ENCODE peak calls at places on chromosomes 7 and 10, in four cellular contexts. One of them, this sample, is unnamed.

GRCh38 chr7:116425647-116426209 is 73.8 kb upstream of the CAV2 start:
- DNase-seq in progenitor cell of endocrine pancreas: no peak
- DNase-seq in cardiac fibroblast: no peak
- DNase-seq in fibroblast of lung: no peak
- DNase-seq in this sample: no peak

GRCh38 chr7:16098585-16099179 is 322.7 kb downstream of the CRPPA start:
- DNase-seq in progenitor cell of endocrine pancreas: no peak
- DNase-seq in cardiac fibroblast: peak; percentile 46
- DNase-seq in fibroblast of lung: peak; percentile 43
- DNase-seq in this sample: no peak

GRCh38 chr10:27223964-27224363 is 16.6 kb downstream of the ACBD5 start:
- DNase-seq in progenitor cell of endocrine pancreas: no peak
- DNase-seq in cardiac fibroblast: peak; percentile 61
- DNase-seq in fibroblast of lung: peak; percentile 50
- DNase-seq in this sample: peak; percentile 9

GRCh38 chr10:119503821-119504220 is 38.7 kb downstream of the RGS10 start:
- DNase-seq in progenitor cell of endocrine pancreas: no peak
- DNase-seq in cardiac fibroblast: no peak
- DNase-seq in fibroblast of lung: no peak
- DNase-seq in this sample: no peak

GRCh38 chr10:96334888-96335526 is 23.8 kb downstream of the OPALIN start:
- DNase-seq in progenitor cell of endocrine pancreas: no peak
- DNase-seq in cardiac fibroblast: peak; percentile 58
- DNase-seq in fibroblast of lung: peak; percentile 55
- DNase-seq in this sample: peak; percentile 46

GRCh38 chr10:15453462-15453861 is 82.4 kb upstream of the FAM171A1 start:
- DNase-seq in progenitor cell of endocrine pancreas: no peak
- DNase-seq in cardiac fibroblast: no peak
- DNase-seq in fibroblast of lung: no peak
- DNase-seq in this sample: no peak

GRCh38 chr7:42494722-42495121 is 257.7 kb upstream of the GLI3 start:
- DNase-seq in progenitor cell of endocrine pancreas: no peak
- DNase-seq in cardiac fibroblast: no peak
- DNase-seq in fibroblast of lung: no peak
- DNase-seq in this sample: no peak

GRCh38 chr7:93117852-93118530 is at the start of gene SAMD9:
- DNase-seq in progenitor cell of endocrine pancreas: no peak
- DNase-seq in cardiac fibroblast: peak; percentile 87
- DNase-seq in fibroblast of lung: peak; percentile 90
- DNase-seq in this sample: peak; percentile 85

GRCh38 chr10:86711237-86711956 is 43.1 kb downstream of the LDB3 start:
- DNase-seq in progenitor cell of endocrine pancreas: peak; percentile 82
- DNase-seq in cardiac fibroblast: peak; percentile 95
- DNase-seq in fibroblast of lung: peak; percentile 86
- DNase-seq in this sample: peak; percentile 86

GRCh38 chr7:126637538-126637937 is 615.2 kb downstream of the GRM8 start:
- DNase-seq in progenitor cell of endocrine pancreas: no peak
- DNase-seq in cardiac fibroblast: no peak
- DNase-seq in fibroblast of lung: no peak
- DNase-seq in this sample: no peak

GRCh38 chr7:94969434-94970084 is 62.2 kb downstream of the PPP1R9A start:
- DNase-seq in progenitor cell of endocrine pancreas: no peak
- DNase-seq in cardiac fibroblast: no peak
- DNase-seq in fibroblast of lung: no peak
- DNase-seq in this sample: no peak

GRCh38 chr10:112346774-112347173 is 27.1 kb upstream of the ACSL5 start:
- DNase-seq in progenitor cell of endocrine pancreas: no peak
- DNase-seq in cardiac fibroblast: no peak
- DNase-seq in fibroblast of lung: no peak
- DNase-seq in this sample: no peak

GRCh38 chr7:130891254-130892094 is 157.5 kb upstream of the KLF14 start:
- DNase-seq in progenitor cell of endocrine pancreas: no peak
- DNase-seq in cardiac fibroblast: peak; percentile 94
- DNase-seq in fibroblast of lung: peak; percentile 98
- DNase-seq in this sample: peak; percentile 95

GRCh38 chr7:27196287-27196739 is 3.6 kb downstream of the HOXA13 start:
- DNase-seq in progenitor cell of endocrine pancreas: peak; percentile 80
- DNase-seq in cardiac fibroblast: peak; percentile 82
- DNase-seq in fibroblast of lung: peak; percentile 83
- DNase-seq in this sample: peak; percentile 76

GRCh38 chr7:124032369-124033092 is at the start of gene TMEM229A:
- DNase-seq in progenitor cell of endocrine pancreas: peak; percentile 49
- DNase-seq in cardiac fibroblast: peak; percentile 64
- DNase-seq in fibroblast of lung: peak; percentile 43
- DNase-seq in this sample: no peak

GRCh38 chr10:124629410-124629809 is 114.8 kb downstream of the FAM53B start:
- DNase-seq in progenitor cell of endocrine pancreas: no peak
- DNase-seq in cardiac fibroblast: no peak
- DNase-seq in fibroblast of lung: no peak
- DNase-seq in this sample: no peak

GRCh38 chr7:154375956-154376355 is 323.8 kb downstream of the DPP6 start:
- DNase-seq in progenitor cell of endocrine pancreas: no peak
- DNase-seq in cardiac fibroblast: no peak
- DNase-seq in fibroblast of lung: no peak
- DNase-seq in this sample: no peak

GRCh38 chr7:5248201-5248885 is 34.4 kb upstream of the SLC29A4 start:
- DNase-seq in progenitor cell of endocrine pancreas: no peak
- DNase-seq in cardiac fibroblast: peak; percentile 78
- DNase-seq in fibroblast of lung: peak; percentile 61
- DNase-seq in this sample: no peak

GRCh38 chr10:12710594-12711343 is 290.7 kb downstream of the CCDC3 start:
- DNase-seq in progenitor cell of endocrine pancreas: peak; percentile 61
- DNase-seq in cardiac fibroblast: peak; percentile 90
- DNase-seq in fibroblast of lung: peak; percentile 91
- DNase-seq in this sample: peak; percentile 67

GRCh38 chr10:112160834-112161233 is 22.7 kb downstream of the GPAM start:
- DNase-seq in progenitor cell of endocrine pancreas: no peak
- DNase-seq in cardiac fibroblast: no peak
- DNase-seq in fibroblast of lung: no peak
- DNase-seq in this sample: no peak

GRCh38 chr7:46871516-46871915 is 710.4 kb downstream of the TNS3 start:
- DNase-seq in progenitor cell of endocrine pancreas: no peak
- DNase-seq in cardiac fibroblast: no peak
- DNase-seq in fibroblast of lung: no peak
- DNase-seq in this sample: no peak

GRCh38 chr7:94417921-94418320 is 23.2 kb downstream of the COL1A2 start:
- DNase-seq in progenitor cell of endocrine pancreas: no peak
- DNase-seq in cardiac fibroblast: peak; percentile 29
- DNase-seq in fibroblast of lung: no peak
- DNase-seq in this sample: no peak

GRCh38 chr10:132685121-132685891 is 100.6 kb downstream of the NKX6-2 start:
- DNase-seq in progenitor cell of endocrine pancreas: peak; percentile 88
- DNase-seq in cardiac fibroblast: peak; percentile 58
- DNase-seq in fibroblast of lung: peak; percentile 61
- DNase-seq in this sample: no peak

GRCh38 chr7:149228831-149229471 is 10.5 kb upstream of the ZNF212 start:
- DNase-seq in progenitor cell of endocrine pancreas: no peak
- DNase-seq in cardiac fibroblast: no peak
- DNase-seq in fibroblast of lung: no peak
- DNase-seq in this sample: no peak

GRCh38 chr7:114302858-114303257 is 111.8 kb upstream of the FOXP2 start:
- DNase-seq in progenitor cell of endocrine pancreas: no peak
- DNase-seq in cardiac fibroblast: no peak
- DNase-seq in fibroblast of lung: no peak
- DNase-seq in this sample: no peak

GRCh38 chr10:46282460-46283216 is 4.2 kb upstream of the ANTXRL start:
- DNase-seq in progenitor cell of endocrine pancreas: peak; percentile 41
- DNase-seq in cardiac fibroblast: peak; percentile 82
- DNase-seq in fibroblast of lung: peak; percentile 50
- DNase-seq in this sample: peak; percentile 59

GRCh38 chr10:71984798-71985388 is 20.7 kb downstream of the CHST3 start:
- DNase-seq in progenitor cell of endocrine pancreas: no peak
- DNase-seq in cardiac fibroblast: no peak
- DNase-seq in fibroblast of lung: no peak
- DNase-seq in this sample: no peak

DNA sequence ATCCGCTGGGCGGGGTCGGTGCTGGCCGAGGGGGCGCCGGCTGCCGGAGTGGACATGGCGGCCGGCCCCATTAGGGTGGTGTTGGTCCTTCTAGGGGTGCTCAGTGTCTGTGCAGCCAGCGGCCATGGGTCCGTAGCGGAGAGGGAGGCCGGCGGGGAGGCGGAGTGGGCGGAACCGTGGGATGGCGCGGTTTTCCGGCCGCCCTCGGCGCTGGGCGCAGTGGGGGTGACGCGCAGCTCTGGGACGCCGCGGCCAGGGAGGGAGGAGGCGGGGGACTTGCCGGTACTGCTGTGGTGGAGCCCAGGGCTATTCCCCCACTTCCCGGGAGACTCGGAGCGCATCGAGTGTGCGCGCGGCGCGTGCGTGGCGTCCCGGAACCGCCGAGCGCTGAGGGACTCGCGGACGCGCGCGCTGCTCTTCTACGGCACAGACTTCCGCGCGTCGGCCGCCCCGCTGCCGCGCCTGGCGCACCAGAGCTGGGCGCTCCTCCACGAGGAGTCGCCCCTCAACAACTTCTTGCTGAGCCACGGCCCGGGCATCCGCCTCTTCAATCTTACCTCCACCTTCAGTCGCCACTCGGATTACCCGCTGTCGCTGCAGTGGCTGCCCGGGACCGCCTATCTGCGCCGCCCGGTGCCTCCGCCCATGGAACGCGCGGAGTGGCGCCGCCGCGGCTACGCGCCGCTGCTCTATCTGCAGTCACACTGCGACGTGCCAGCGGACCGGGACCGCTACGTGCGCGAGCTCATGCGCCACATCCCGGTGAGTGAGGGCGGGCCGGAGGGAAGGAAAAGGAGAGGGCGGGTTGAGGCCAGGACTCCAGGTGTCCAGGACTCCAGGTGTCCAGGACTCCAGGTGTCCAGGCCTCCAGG is 9.3 kb upstream of the CHCHD1 start:
- DNase-seq in progenitor cell of endocrine pancreas: peak; percentile 48
- DNase-seq in cardiac fibroblast: peak; percentile 83
- DNase-seq in fibroblast of lung: peak; percentile 78
- DNase-seq in this sample: peak; percentile 81
- TF ChIP-seq CTCF in progenitor cell of endocrine pancreas: no peak
- TF ChIP-seq CTCF in cardiac fibroblast: no peak
- TF ChIP-seq CTCF in fibroblast of lung: no peak
- TF ChIP-seq CTCF in this sample: peak; percentile 32

GRCh38 chr10:17228081-17229015 is at the start of gene VIM:
- DNase-seq in progenitor cell of endocrine pancreas: peak; percentile 47
- DNase-seq in cardiac fibroblast: peak; percentile 96
- DNase-seq in fibroblast of lung: peak; percentile 98
- DNase-seq in this sample: peak; percentile 98

GRCh38 chr10:17229717-17229966 is 1.6 kb downstream of the VIM start:
- DNase-seq in progenitor cell of endocrine pancreas: no peak
- DNase-seq in cardiac fibroblast: no peak
- DNase-seq in fibroblast of lung: no peak
- DNase-seq in this sample: no peak

GRCh38 chr10:17232276-17232987 is 4.4 kb downstream of the VIM start:
- DNase-seq in progenitor cell of endocrine pancreas: no peak
- DNase-seq in cardiac fibroblast: no peak
- DNase-seq in fibroblast of lung: no peak
- DNase-seq in this sample: peak; percentile 57

GRCh38 chr10:17229016-17229716 is 1.1 kb downstream of the VIM start:
- DNase-seq in progenitor cell of endocrine pancreas: no peak
- DNase-seq in cardiac fibroblast: peak; percentile 97
- DNase-seq in fibroblast of lung: peak; percentile 93
- DNase-seq in this sample: peak; percentile 92

DNA sequence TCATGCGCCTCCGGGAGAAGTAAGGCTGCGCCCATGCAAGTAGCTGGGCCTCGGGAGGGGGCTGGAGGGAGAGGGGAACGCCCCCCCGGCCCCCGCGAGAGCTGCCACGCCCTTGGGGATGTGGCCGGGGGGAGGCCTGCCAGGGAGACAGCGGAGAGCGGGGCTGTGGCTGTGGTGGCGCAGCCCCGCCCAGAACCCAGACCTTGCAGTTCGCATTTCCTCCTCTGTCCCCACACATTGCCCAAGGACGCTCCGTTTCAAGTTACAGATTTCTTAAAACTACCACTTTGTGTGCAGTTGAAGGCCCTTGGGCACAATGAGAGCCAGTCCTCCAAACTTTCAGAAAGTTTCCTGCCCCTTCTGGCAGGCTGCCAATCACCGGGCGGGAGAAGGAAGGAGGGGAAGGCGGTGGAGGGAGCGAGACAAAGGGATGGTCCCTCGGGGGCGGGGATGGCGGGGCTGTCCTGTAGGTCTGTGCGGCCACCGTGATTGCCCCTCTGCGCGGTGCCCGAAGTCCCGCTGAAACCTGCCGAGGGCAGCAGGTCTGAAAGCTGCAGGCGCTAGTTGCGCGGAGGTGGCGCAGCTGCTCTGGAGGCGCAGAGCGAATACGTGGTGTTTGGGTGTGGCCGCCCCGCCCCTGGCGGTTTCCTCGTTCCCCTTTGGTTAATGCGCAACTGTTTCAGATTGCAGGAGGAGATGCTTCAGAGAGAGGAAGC is 2.1 kb downstream of the VIM start:
- DNase-seq in progenitor cell of endocrine pancreas: peak; percentile 33
- DNase-seq in cardiac fibroblast: peak; percentile 81
- DNase-seq in fibroblast of lung: peak; percentile 84
- DNase-seq in this sample: peak; percentile 61
- TF ChIP-seq CTCF in progenitor cell of endocrine pancreas: no peak
- TF ChIP-seq CTCF in cardiac fibroblast: no peak
- TF ChIP-seq CTCF in fibroblast of lung: no peak
- TF ChIP-seq CTCF in this sample: no peak

GRCh38 chr7:44555350-44555749 is 14.2 kb upstream of the NPC1L1 start:
- DNase-seq in progenitor cell of endocrine pancreas: no peak
- DNase-seq in cardiac fibroblast: no peak
- DNase-seq in fibroblast of lung: no peak
- DNase-seq in this sample: no peak
- TF ChIP-seq CTCF in progenitor cell of endocrine pancreas: no peak
- TF ChIP-seq CTCF in cardiac fibroblast: no peak
- TF ChIP-seq CTCF in fibroblast of lung: no peak
- TF ChIP-seq CTCF in this sample: no peak

GRCh38 chr7:70376561-70377031 is 755.3 kb upstream of the GALNT17 start:
- DNase-seq in progenitor cell of endocrine pancreas: no peak
- DNase-seq in cardiac fibroblast: no peak
- DNase-seq in fibroblast of lung: no peak
- DNase-seq in this sample: no peak

GRCh38 chr7:70374772-70375533 is 757.0 kb upstream of the GALNT17 start:
- DNase-seq in progenitor cell of endocrine pancreas: no peak
- DNase-seq in cardiac fibroblast: no peak
- DNase-seq in fibroblast of lung: no peak
- DNase-seq in this sample: no peak

GRCh38 chr7:70372768-70373241 is 759.1 kb upstream of the GALNT17 start:
- DNase-seq in progenitor cell of endocrine pancreas: no peak
- DNase-seq in cardiac fibroblast: no peak
- DNase-seq in fibroblast of lung: no peak
- DNase-seq in this sample: no peak

GRCh38 chr7:70371652-70372051 is 760.3 kb upstream of the GALNT17 start:
- DNase-seq in progenitor cell of endocrine pancreas: no peak
- DNase-seq in cardiac fibroblast: no peak
- DNase-seq in fibroblast of lung: no peak
- DNase-seq in this sample: no peak
- TF ChIP-seq CTCF in progenitor cell of endocrine pancreas: no peak
- TF ChIP-seq CTCF in cardiac fibroblast: no peak
- TF ChIP-seq CTCF in fibroblast of lung: no peak
- TF ChIP-seq CTCF in this sample: no peak

This sample was measured in HFFc6.